ENCODE peak calls at places on chromosomes 16 and 17, in four cellular contexts. One of them, this sample, is unnamed.

GRCh38 chr17:29292071-29292991 is 1.6 kb downstream of the NUFIP2 start:
- DNase-seq in K562: peak
- DNase-seq in NCI-H69: peak
- DNase-seq in AG04450: no peak
- DNase-seq in this sample: peak

GRCh38 chr17:13490427-13490826 is 111.3 kb downstream of the HS3ST3A1 start:
- DNase-seq in K562: no peak
- DNase-seq in NCI-H69: no peak
- DNase-seq in AG04450: no peak
- DNase-seq in this sample: no peak

GRCh38 chr16:84925092-84925772 is 86.1 kb downstream of the ZDHHC7 start:
- DNase-seq in K562: peak
- DNase-seq in NCI-H69: peak
- DNase-seq in AG04450: no peak
- DNase-seq in this sample: no peak

GRCh38 chr17:8807070-8807550 is 7.9 kb upstream of the MFSD6L start:
- DNase-seq in K562: no peak
- DNase-seq in NCI-H69: no peak
- DNase-seq in AG04450: no peak
- DNase-seq in this sample: peak

GRCh38 chr17:79921411-79922160 is 82.3 kb upstream of the CBX4 start:
- DNase-seq in K562: no peak
- DNase-seq in NCI-H69: no peak
- DNase-seq in AG04450: no peak
- DNase-seq in this sample: no peak

GRCh38 chr17:60947100-60947499 is 269.4 kb downstream of the BCAS3 start:
- DNase-seq in K562: no peak
- DNase-seq in NCI-H69: no peak
- DNase-seq in AG04450: no peak
- DNase-seq in this sample: peak

GRCh38 chr17:42774066-42774750 is 959 bp downstream of the VPS25 start:
- DNase-seq in K562: no peak
- DNase-seq in NCI-H69: no peak
- DNase-seq in AG04450: no peak
- DNase-seq in this sample: peak

GRCh38 chr17:63480826-63481487 is 4.1 kb downstream of the ACE start:
- DNase-seq in K562: no peak
- DNase-seq in NCI-H69: peak
- DNase-seq in AG04450: no peak
- DNase-seq in this sample: no peak

GRCh38 chr17:66840061-66840460 is 5.1 kb downstream of the CACNG5 start:
- DNase-seq in K562: no peak
- DNase-seq in NCI-H69: peak
- DNase-seq in AG04450: no peak
- DNase-seq in this sample: no peak

GRCh38 chr17:61324540-61324868 is 75.1 kb upstream of the TBX2 start:
- DNase-seq in K562: no peak
- DNase-seq in NCI-H69: peak
- DNase-seq in AG04450: no peak
- DNase-seq in this sample: peak

GRCh38 chr17:49691086-49691676 is 13.3 kb upstream of the SPOP start:
- DNase-seq in K562: no peak
- DNase-seq in NCI-H69: no peak
- DNase-seq in AG04450: no peak
- DNase-seq in this sample: no peak

GRCh38 chr16:4847774-4848587 is 700 bp downstream of the UBN1 start:
- DNase-seq in K562: no peak
- DNase-seq in NCI-H69: peak
- DNase-seq in AG04450: no peak
- DNase-seq in this sample: peak

GRCh38 chr16:69330286-69331109 is at the start of gene PDF:
- DNase-seq in K562: peak
- DNase-seq in NCI-H69: peak
- DNase-seq in AG04450: peak
- DNase-seq in this sample: peak

GRCh38 chr16:54374136-54374535 is 87.5 kb upstream of the IRX3 start:
- DNase-seq in K562: no peak
- DNase-seq in NCI-H69: no peak
- DNase-seq in AG04450: no peak
- DNase-seq in this sample: no peak

GRCh38 chr16:58025351-58026138 is at the start of gene MMP15:
- DNase-seq in K562: peak
- DNase-seq in NCI-H69: peak
- DNase-seq in AG04450: no peak
- DNase-seq in this sample: peak

GRCh38 chr17:63954402-63955063 is 18.2 kb downstream of the SCN4A start:
- DNase-seq in K562: no peak
- DNase-seq in NCI-H69: peak
- DNase-seq in AG04450: no peak
- DNase-seq in this sample: no peak

GRCh38 chr17:82120148-82120547 is 22.1 kb upstream of the FASN start:
- DNase-seq in K562: no peak
- DNase-seq in NCI-H69: no peak
- DNase-seq in AG04450: no peak
- DNase-seq in this sample: peak

GRCh38 chr17:79082311-79083190 is 7.9 kb downstream of the ENGASE start:
- DNase-seq in K562: peak
- DNase-seq in NCI-H69: peak
- DNase-seq in AG04450: no peak
- DNase-seq in this sample: peak

GRCh38 chr17:9677411-9677810 is 32.1 kb downstream of the USP43 start:
- DNase-seq in K562: no peak
- DNase-seq in NCI-H69: peak
- DNase-seq in AG04450: no peak
- DNase-seq in this sample: no peak

GRCh38 chr17:39530513-39530912 is 69.2 kb downstream of the CDK12 start:
- DNase-seq in K562: no peak
- DNase-seq in NCI-H69: no peak
- DNase-seq in AG04450: no peak
- DNase-seq in this sample: no peak

GRCh38 chr17:42521036-42521435 is 15.0 kb upstream of the NAGLU start:
- DNase-seq in K562: no peak
- DNase-seq in NCI-H69: no peak
- DNase-seq in AG04450: no peak
- DNase-seq in this sample: no peak

GRCh38 chr16:12160815-12161550 is 184.4 kb downstream of the SNX29 start:
- DNase-seq in K562: no peak
- DNase-seq in NCI-H69: no peak
- DNase-seq in AG04450: no peak
- DNase-seq in this sample: no peak

GRCh38 chr17:79721993-79722671 is 8.6 kb upstream of the ENPP7 start:
- DNase-seq in K562: peak
- DNase-seq in NCI-H69: peak
- DNase-seq in AG04450: no peak
- DNase-seq in this sample: peak

GRCh38 chr16:83338941-83339340 is 468.8 kb upstream of the HSBP1 start:
- DNase-seq in K562: no peak
- DNase-seq in NCI-H69: peak
- DNase-seq in AG04450: no peak
- DNase-seq in this sample: peak

GRCh38 chr16:21001262-21001661 is 100.7 kb downstream of the LYRM1 start:
- DNase-seq in K562: peak
- DNase-seq in NCI-H69: peak
- DNase-seq in AG04450: no peak
- DNase-seq in this sample: peak

GRCh38 chr16:11681526-11681925 is 13.3 kb downstream of the SNN start:
- DNase-seq in K562: no peak
- DNase-seq in NCI-H69: no peak
- DNase-seq in AG04450: no peak
- DNase-seq in this sample: no peak

GRCh38 chr17:1478418-1478817 is 14.1 kb downstream of the MYO1C start:
- DNase-seq in K562: no peak
- DNase-seq in NCI-H69: no peak
- DNase-seq in AG04450: no peak
- DNase-seq in this sample: no peak

GRCh38 chr17:33322063-33322462 is 29.0 kb upstream of the ASIC2 start:
- DNase-seq in K562: no peak
- DNase-seq in NCI-H69: no peak
- DNase-seq in AG04450: no peak
- DNase-seq in this sample: no peak

GRCh38 chr17:76353004-76353598 is 615 bp downstream of the PRPSAP1 start:
- DNase-seq in K562: peak
- DNase-seq in NCI-H69: peak
- DNase-seq in AG04450: no peak
- DNase-seq in this sample: no peak

GRCh38 chr17:34378664-34379101 is 15.7 kb upstream of the CCL1 start:
- DNase-seq in K562: no peak
- DNase-seq in NCI-H69: no peak
- DNase-seq in AG04450: no peak
- DNase-seq in this sample: peak

GRCh38 chr17:54439816-54440215 is 460.8 kb upstream of the TOM1L1 start:
- DNase-seq in K562: no peak
- DNase-seq in NCI-H69: no peak
- DNase-seq in AG04450: no peak
- DNase-seq in this sample: no peak

GRCh38 chr17:82103588-82104451 is 5.8 kb upstream of the FASN start:
- DNase-seq in K562: peak
- DNase-seq in NCI-H69: no peak
- DNase-seq in AG04450: no peak
- DNase-seq in this sample: peak

GRCh38 chr16:11101695-11102522 is 154.1 kb downstream of the SOCS1 start:
- DNase-seq in K562: peak
- DNase-seq in NCI-H69: no peak
- DNase-seq in AG04450: peak
- DNase-seq in this sample: peak

GRCh38 chr17:76539631-76540271 is at the start of gene PRCD:
- DNase-seq in K562: no peak
- DNase-seq in NCI-H69: no peak
- DNase-seq in AG04450: no peak
- DNase-seq in this sample: no peak

GRCh38 chr16:76265434-76266045 is 11.7 kb upstream of the CNTNAP4 start:
- DNase-seq in K562: peak
- DNase-seq in NCI-H69: peak
- DNase-seq in AG04450: peak
- DNase-seq in this sample: peak

GRCh38 chr17:75778861-75779249 is 5.8 kb upstream of the UNK start:
- DNase-seq in K562: no peak
- DNase-seq in NCI-H69: no peak
- DNase-seq in AG04450: no peak
- DNase-seq in this sample: no peak

GRCh38 chr17:38750312-38751121 is 2.0 kb upstream of the PSMB3 start:
- DNase-seq in K562: no peak
- DNase-seq in NCI-H69: peak
- DNase-seq in AG04450: no peak
- DNase-seq in this sample: peak

GRCh38 chr17:40015005-40015997 is at the start of gene CSF3:
- DNase-seq in K562: no peak
- DNase-seq in NCI-H69: peak
- DNase-seq in AG04450: no peak
- DNase-seq in this sample: no peak

GRCh38 chr17:69179227-69179952 is 37.7 kb upstream of the ABCA6 start:
- DNase-seq in K562: no peak
- DNase-seq in NCI-H69: no peak
- DNase-seq in AG04450: no peak
- DNase-seq in this sample: peak